ENCODE peak calls at places on chromosomes 6 and 20, in nine cellular contexts. R is body of pancreas, V is colonic mucosa, B is suprapubic skin, L is heart left ventricle, Y is tibial artery, M is transverse colon, T is progenitor cell of endocrine pancreas, A is WTC11. D is an unnamed sample.

GRCh38 chr6:134097114-134097707 is 44.8 kb upstream of the SLC2A12 start:
- DNase-seq in R (peak; percentile 71), V (peak; percentile 74), B (no peak), L (peak; percentile 40), Y (peak; percentile 51), M (peak; percentile 58), T (peak; percentile 59), A (peak; percentile 65), D (peak; percentile 74)

GRCh38 chr6:136784910-136785746 is 7.1 kb downstream of the MAP3K5 start:
- DNase-seq in R (peak; percentile 46), V (no peak), B (no peak), L (peak; percentile 68), Y (peak; percentile 70), M (peak; percentile 69), T (no peak), A (no peak), D (peak; percentile 30)

GRCh38 chr20:50267041-50267865 is 76.6 kb downstream of the CEBPB start:
- DNase-seq in R (peak; percentile 74), V (peak; percentile 93), B (peak; percentile 92), L (no peak), Y (peak; percentile 81), M (peak; percentile 92), T (no peak), A (peak; percentile 58), D (peak; percentile 99)

GRCh38 chr6:33075208-33075567 is 602 bp upstream of the HLA-DPB1 start:
- DNase-seq in R (no peak), V (no peak), B (no peak), L (no peak), Y (no peak), M (no peak), T (no peak), A (no peak), D (no peak)

GRCh38 chr6:143647191-143647590 is 30.6 kb upstream of the PHACTR2 start:
- DNase-seq in R (no peak), V (no peak), B (no peak), L (no peak), Y (no peak), M (no peak), T (no peak), A (no peak), D (no peak)

GRCh38 chr6:15148356-15149058 is 97.4 kb upstream of the JARID2 start:
- DNase-seq in R (no peak), V (no peak), B (no peak), L (no peak), Y (no peak), M (no peak), T (no peak), A (no peak), D (peak; percentile 6)

GRCh38 chr6:131379951-131380350 is 193.1 kb upstream of the ARG1 start:
- DNase-seq in R (no peak), V (no peak), B (no peak), L (no peak), Y (no peak), M (no peak), T (no peak), A (no peak), D (no peak)

GRCh38 chr6:116616757-116617093 is 446 bp downstream of the RSPH4A start:
- DNase-seq in R (peak; percentile 24), V (no peak), B (no peak), L (peak; percentile 29), Y (no peak), M (peak; percentile 9), T (no peak), A (peak; percentile 28), D (peak; percentile 34)

GRCh38 chr6:30447237-30447636 is 42.1 kb upstream of the HLA-E start:
- DNase-seq in R (no peak), V (no peak), B (no peak), L (no peak), Y (no peak), M (no peak), T (no peak), A (peak; percentile 75), D (peak; percentile 52)
- TF ChIP-seq CTCF in R (no peak), V (no peak), B (no peak), L (no peak), Y (no peak), M (no peak), T (peak; percentile 54), A (peak; percentile 46), D (peak; percentile 52)

DNA sequence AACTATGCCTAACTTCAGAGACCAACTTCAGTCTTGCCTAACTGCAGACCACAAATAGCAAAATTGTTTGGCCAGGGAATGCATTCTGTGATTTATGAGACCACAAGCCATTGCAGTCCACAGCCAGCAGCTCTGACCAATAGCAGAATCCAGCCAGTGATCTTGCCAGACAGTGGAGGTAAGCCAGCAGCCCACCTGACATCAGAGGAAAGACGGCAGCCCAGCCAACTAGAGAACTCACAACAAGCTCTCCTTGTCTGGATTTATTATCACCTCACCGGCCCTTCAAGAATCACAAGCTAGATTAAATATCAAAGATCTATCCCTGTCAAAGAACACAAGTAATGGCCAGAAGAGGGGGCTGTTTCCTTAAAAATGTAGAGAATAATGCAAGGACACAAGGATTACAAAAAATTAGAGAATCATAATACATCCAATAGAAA is 66.5 kb upstream of the SLC35F1 start:
- DNase-seq in R (no peak), V (no peak), B (no peak), L (no peak), Y (no peak), M (no peak), T (peak; percentile 12), A (no peak), D (peak; percentile 47)
- TF ChIP-seq CTCF in R (no peak), V (no peak), B (no peak), L (peak; percentile 22), Y (no peak), M (no peak), T (peak; percentile 72), A (peak; percentile 55), D (no peak)

DNA sequence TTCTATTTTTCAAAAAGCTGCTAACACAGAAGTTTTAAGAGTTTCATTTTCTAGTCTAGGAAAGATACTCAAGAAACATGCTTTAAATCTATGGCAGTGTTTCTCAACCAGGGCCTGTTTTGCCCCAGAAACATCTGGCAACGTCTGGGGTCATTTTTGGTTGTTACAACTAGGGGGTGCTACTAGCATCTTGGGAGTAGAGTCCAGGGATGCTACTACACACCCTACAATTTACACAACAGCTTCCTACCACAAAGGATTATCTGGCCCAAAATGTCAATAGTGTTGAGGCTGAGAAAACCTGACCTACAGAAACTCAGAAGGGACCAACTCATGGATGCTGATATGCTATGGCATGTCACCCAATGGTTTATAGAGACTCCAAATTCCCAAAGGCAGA is 24.4 kb downstream of the SERAC1 start:
- DNase-seq in R (no peak), V (no peak), B (no peak), L (no peak), Y (no peak), M (no peak), T (no peak), A (peak; percentile 36), D (peak; percentile 13)
- TF ChIP-seq CTCF in R (no peak), V (no peak), B (no peak), L (no peak), Y (no peak), M (no peak), T (peak; percentile 22), A (peak; percentile 27), D (peak; percentile 33)

GRCh38 chr6:118746100-118746874 is 94.9 kb upstream of the CEP85L start:
- DNase-seq in R (no peak), V (no peak), B (no peak), L (peak; percentile 45), Y (peak; percentile 32), M (peak; percentile 13), T (no peak), A (no peak), D (no peak)

GRCh38 chr6:118750143-118750542 is 98.8 kb upstream of the CEP85L start:
- DNase-seq in R (no peak), V (no peak), B (no peak), L (no peak), Y (no peak), M (no peak), T (no peak), A (no peak), D (no peak)

GRCh38 chr6:118752803-118753202 is 101.4 kb upstream of the CEP85L start:
- DNase-seq in R (no peak), V (no peak), B (no peak), L (no peak), Y (no peak), M (no peak), T (no peak), A (no peak), D (no peak)

GRCh38 chr6:118748311-118749062 is 97.1 kb upstream of the CEP85L start:
- DNase-seq in R (peak; percentile 27), V (no peak), B (peak; percentile 79), L (no peak), Y (no peak), M (no peak), T (no peak), A (peak; percentile 43), D (no peak)

GRCh38 chr6:118751072-118751471 is 99.7 kb upstream of the CEP85L start:
- DNase-seq in R (no peak), V (no peak), B (no peak), L (no peak), Y (no peak), M (no peak), T (no peak), A (no peak), D (no peak)
- TF ChIP-seq CTCF in R (no peak), V (no peak), B (no peak), L (no peak), Y (no peak), M (no peak), T (no peak), A (no peak), D (no peak)

GRCh38 chr6:110864816-110865215 is 9.8 kb upstream of the AMD1 start:
- DNase-seq in R (no peak), V (no peak), B (no peak), L (no peak), Y (no peak), M (no peak), T (no peak), A (no peak), D (no peak)
- TF ChIP-seq CTCF in R (no peak), V (no peak), B (no peak), L (no peak), Y (no peak), M (no peak), T (no peak), A (no peak), D (no peak)

GRCh38 chr6:1215023-1215422 is 96.9 kb upstream of the FOXQ1 start:
- DNase-seq in R (no peak), V (no peak), B (no peak), L (no peak), Y (no peak), M (no peak), T (no peak), A (no peak), D (no peak)
- TF ChIP-seq CTCF in R (no peak), V (no peak), B (no peak), L (no peak), Y (no peak), M (no peak), T (no peak), A (no peak), D (no peak)

GRCh38 chr6:138945354-138945753 is 42.7 kb downstream of the REPS1 start:
- DNase-seq in R (no peak), V (no peak), B (no peak), L (no peak), Y (no peak), M (no peak), T (no peak), A (no peak), D (peak; percentile 4)
- TF ChIP-seq CTCF in R (no peak), V (no peak), B (no peak), L (no peak), Y (no peak), M (no peak), T (peak; percentile 34), A (peak; percentile 23), D (no peak)

GRCh38 chr6:135257641-135258405 is 76.7 kb downstream of the MYB start:
- DNase-seq in R (no peak), V (no peak), B (no peak), L (no peak), Y (no peak), M (no peak), T (no peak), A (no peak), D (no peak)
- TF ChIP-seq CTCF in R (no peak), V (no peak), B (no peak), L (no peak), Y (no peak), M (peak; percentile 17), T (no peak), A (no peak), D (no peak)